ENCODE peak calls at places on chromosome 12, in five cellular contexts. O is IMR-90, Z is H9, L is neuronal stem cell, C is mesenchymal stem cell. P is an unnamed sample.

GRCh38 chr12:42759622-42760273 is 170.2 kb upstream of the PRICKLE1 start:
- DNase-seq in O (peak), Z (no peak), L (no peak), C (no peak), P (no peak)

GRCh38 chr12:67472551-67472950 is 176.0 kb upstream of the DYRK2 start:
- DNase-seq in O (no peak), Z (no peak), L (no peak), C (no peak), P (no peak)

GRCh38 chr12:83823386-83824045 is 1089.1 kb downstream of the SLC6A15 start:
- DNase-seq in O (no peak), Z (peak), L (peak), C (peak), P (peak)

GRCh38 chr12:37672655-37673260 is 643.8 kb upstream of the ALG10B start:
- DNase-seq in O (no peak), Z (no peak), L (no peak), C (no peak), P (peak)

GRCh38 chr12:96425321-96425720 is 25.1 kb upstream of the CDK17 start:
- DNase-seq in O (peak), Z (no peak), L (no peak), C (peak), P (no peak)

GRCh38 chr12:123120452-123121166 is 30.3 kb downstream of the PITPNM2 start:
- DNase-seq in O (no peak), Z (no peak), L (no peak), C (no peak), P (no peak)

GRCh38 chr12:2238111-2238510 is 185.3 kb downstream of the CACNA1C start:
- DNase-seq in O (no peak), Z (no peak), L (no peak), C (no peak), P (no peak)

GRCh38 chr12:4894019-4894418 is 15.7 kb upstream of the KCNA1 start:
- DNase-seq in O (no peak), Z (no peak), L (no peak), C (no peak), P (no peak)

GRCh38 chr12:64268409-64268808 is 46.3 kb upstream of the KICS2 start:
- DNase-seq in O (no peak), Z (no peak), L (no peak), C (no peak), P (no peak)

GRCh38 chr12:54935235-54935951 is 49.2 kb downstream of the TESPA1 start:
- DNase-seq in O (peak), Z (no peak), L (no peak), C (peak), P (peak)

GRCh38 chr12:22531205-22531604 is 13.1 kb downstream of the C2CD5 start:
- DNase-seq in O (no peak), Z (no peak), L (no peak), C (no peak), P (no peak)

GRCh38 chr12:116765271-116765670 is 27.2 kb downstream of the RNFT2 start:
- DNase-seq in O (no peak), Z (no peak), L (no peak), C (peak), P (peak)

GRCh38 chr12:108561852-108562347 is 496 bp upstream of the ISCU start:
- DNase-seq in O (no peak), Z (no peak), L (no peak), C (no peak), P (peak)

GRCh38 chr12:99281277-99281676 is 366.3 kb upstream of the GARIN6 start:
- DNase-seq in O (no peak), Z (no peak), L (no peak), C (no peak), P (no peak)

GRCh38 chr12:113157218-113157859 is 7.8 kb downstream of the CFAP73 start:
- DNase-seq in O (no peak), Z (no peak), L (no peak), C (no peak), P (no peak)

GRCh38 chr12:64178122-64178521 is 44.0 kb downstream of the KICS2 start:
- DNase-seq in O (peak), Z (no peak), L (no peak), C (peak), P (no peak)

GRCh38 chr12:66139328-66139727 is 8.8 kb upstream of the LLPH start:
- DNase-seq in O (no peak), Z (no peak), L (no peak), C (no peak), P (no peak)

GRCh38 chr12:53222170-53223005 is 9.6 kb downstream of the RARG start:
- DNase-seq in O (no peak), Z (no peak), L (no peak), C (no peak), P (no peak)
- H3K18ac ChIP-seq in O (peak), Z (no peak), L (peak), C (peak), P (peak)

GRCh38 chr12:62957233-62957953 is 22.4 kb upstream of the PPM1H start:
- DNase-seq in O (no peak), Z (no peak), L (no peak), C (no peak), P (peak)

GRCh38 chr12:62959745-62960144 is 24.8 kb upstream of the PPM1H start:
- DNase-seq in O (no peak), Z (no peak), L (no peak), C (no peak), P (no peak)

GRCh38 chr12:62950317-62950716 is 15.4 kb upstream of the PPM1H start:
- DNase-seq in O (no peak), Z (no peak), L (no peak), C (no peak), P (no peak)

GRCh38 chr12:62955678-62956077 is 20.7 kb upstream of the PPM1H start:
- DNase-seq in O (no peak), Z (no peak), L (no peak), C (no peak), P (no peak)
- H3K18ac ChIP-seq in O (no peak), Z (no peak), L (no peak), C (no peak), P (no peak)

DNA sequence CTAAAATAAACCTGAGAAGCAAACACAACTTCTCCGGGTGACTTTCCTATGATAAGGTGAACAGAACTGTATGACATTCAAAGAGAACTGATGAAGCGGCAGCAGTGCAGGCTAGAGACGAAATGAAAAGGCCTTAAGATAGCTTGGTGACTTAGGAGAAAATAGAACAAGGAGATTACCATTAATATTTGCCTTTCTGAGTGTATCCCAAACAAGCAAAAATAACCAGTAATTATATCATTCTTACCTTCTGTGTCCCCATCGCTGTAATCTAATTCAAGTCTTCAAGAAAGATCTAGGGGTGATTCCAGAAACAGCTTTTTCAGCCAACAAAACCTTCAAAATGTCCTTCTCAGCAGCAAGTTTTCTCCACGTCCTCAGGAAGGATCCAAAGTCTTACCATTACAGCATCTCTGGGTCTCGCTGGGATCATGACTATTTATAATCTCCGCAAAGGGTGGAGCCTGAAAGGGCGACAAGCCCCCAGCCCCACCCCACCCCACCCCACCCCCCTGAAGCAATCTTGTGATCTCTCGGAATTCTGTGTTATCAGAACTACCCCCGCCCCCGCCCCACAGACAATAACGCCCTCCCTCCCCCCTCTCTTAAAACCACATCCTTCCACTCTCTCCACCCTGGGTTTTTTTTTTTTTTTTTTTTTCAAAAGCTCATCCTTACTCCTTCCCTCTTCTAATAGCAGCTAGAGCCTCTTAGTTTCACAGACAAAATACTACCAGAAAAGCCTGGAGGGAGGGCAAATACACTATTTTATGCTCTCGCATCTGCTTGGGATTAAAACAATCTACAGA is at the start of gene SLC2A3:
- DNase-seq in O (peak), Z (peak), L (peak), C (peak), P (peak)
- H3K18ac ChIP-seq in O (peak), Z (no peak), L (no peak), C (peak), P (peak)

DNA sequence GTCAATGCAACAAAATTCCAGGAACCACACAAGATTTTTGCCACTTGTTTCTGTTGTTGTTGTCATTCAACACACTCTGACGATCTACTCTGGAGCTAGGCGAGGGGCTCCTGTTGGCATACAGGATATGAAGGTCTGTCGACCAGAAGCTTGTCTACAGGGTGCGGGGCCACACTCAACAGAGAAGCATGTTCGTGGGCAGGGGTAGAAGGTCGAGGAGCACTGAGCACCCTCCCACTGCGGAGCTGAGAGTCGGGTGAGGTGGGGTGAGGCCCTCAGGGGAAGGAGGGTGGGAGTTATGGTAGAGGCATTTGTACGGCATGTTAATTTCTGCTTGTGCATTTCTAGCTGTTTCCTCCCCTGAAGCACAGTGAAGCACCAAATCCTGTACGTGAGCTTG is 115.1 kb downstream of the PRMT8 start:
- DNase-seq in O (no peak), Z (no peak), L (no peak), C (no peak), P (no peak)
- H3K18ac ChIP-seq in O (no peak), Z (no peak), L (no peak), C (no peak), P (no peak)

DNA sequence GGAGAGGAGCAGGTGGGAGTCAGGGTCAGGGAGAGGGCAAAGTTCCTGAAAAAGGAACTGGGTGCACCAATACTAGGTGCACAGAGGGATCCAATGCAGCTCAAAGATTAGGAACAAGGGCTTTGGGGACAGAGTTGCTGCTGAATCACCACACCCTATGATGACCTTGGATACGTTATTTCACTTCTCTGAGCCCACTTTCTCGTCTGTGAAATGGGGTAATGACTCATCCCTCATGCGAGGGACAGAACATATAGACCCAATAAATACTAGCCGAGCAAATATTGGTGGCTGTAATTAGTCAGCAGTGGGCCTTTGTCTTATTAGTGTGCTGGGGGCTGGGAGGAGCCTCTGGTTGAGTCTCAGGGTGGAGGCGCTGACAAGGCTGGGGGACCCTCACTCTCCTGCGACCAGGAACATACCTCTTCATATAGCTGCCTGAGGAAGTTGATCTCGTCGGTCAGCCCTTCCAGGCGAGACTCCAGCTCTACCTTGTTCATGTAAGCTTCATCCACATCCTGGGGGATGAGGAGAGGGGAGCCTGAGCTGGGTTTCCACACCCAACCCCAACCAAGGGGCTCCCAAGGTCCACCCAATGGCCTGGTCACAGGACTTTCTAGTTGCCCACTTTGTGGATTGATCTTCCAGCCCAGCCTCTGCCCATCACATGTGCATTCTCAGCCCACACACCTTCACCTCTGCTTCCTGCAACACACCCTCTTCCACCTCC is 4.5 kb downstream of the KRT8 start:
- DNase-seq in O (no peak), Z (no peak), L (no peak), C (no peak), P (no peak)
- H3K18ac ChIP-seq in O (no peak), Z (no peak), L (no peak), C (no peak), P (no peak)

GRCh38 chr12:10613334-10614055 is at the start of gene MAGOHB:
- DNase-seq in O (peak), Z (peak), L (peak), C (peak), P (peak)
- H3K18ac ChIP-seq in O (peak), Z (peak), L (peak), C (peak), P (peak)

GRCh38 chr12:51401486-51401885 is 10.3 kb upstream of the GALNT6 start:
- DNase-seq in O (no peak), Z (peak), L (no peak), C (no peak), P (no peak)

GRCh38 chr12:51403159-51403558 is 12.0 kb upstream of the GALNT6 start:
- DNase-seq in O (peak), Z (peak), L (no peak), C (no peak), P (no peak)

GRCh38 chr12:51401020-51401419 is 9.8 kb upstream of the GALNT6 start:
- DNase-seq in O (no peak), Z (peak), L (no peak), C (no peak), P (no peak)

GRCh38 chr12:51403744-51404143 is 12.5 kb upstream of the GALNT6 start:
- DNase-seq in O (no peak), Z (peak), L (no peak), C (no peak), P (no peak)

DNA sequence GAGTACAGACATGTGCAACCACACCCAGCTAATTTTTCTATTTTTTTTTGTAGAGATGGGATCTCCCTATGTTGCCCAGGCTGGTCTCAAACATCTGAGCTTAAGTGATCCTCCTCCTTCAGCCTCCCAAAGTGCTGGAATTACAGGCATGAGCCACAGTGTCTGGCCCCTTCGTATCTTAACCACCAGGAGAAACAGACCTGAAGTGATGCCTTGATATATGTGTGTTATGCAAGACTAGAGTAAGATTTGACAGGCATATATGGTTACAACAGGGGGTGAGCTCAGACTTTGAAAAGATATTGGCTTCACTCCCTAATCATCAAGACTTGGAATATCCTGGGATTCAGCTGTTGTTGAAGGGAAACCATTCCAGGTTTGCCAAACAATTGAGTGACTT is 10.7 kb upstream of the GALNT6 start:
- DNase-seq in O (no peak), Z (no peak), L (no peak), C (no peak), P (no peak)
- H3K18ac ChIP-seq in O (no peak), Z (no peak), L (no peak), C (no peak), P (no peak)

GRCh38 chr12:94620611-94621010 is 29.7 kb downstream of the TMCC3 start:
- DNase-seq in O (no peak), Z (no peak), L (no peak), C (no peak), P (no peak)

GRCh38 chr12:94623161-94623920 is 27.0 kb downstream of the TMCC3 start:
- DNase-seq in O (no peak), Z (no peak), L (no peak), C (no peak), P (no peak)

GRCh38 chr12:94622475-94622874 is 27.9 kb downstream of the TMCC3 start:
- DNase-seq in O (no peak), Z (no peak), L (no peak), C (no peak), P (no peak)

GRCh38 chr12:94618995-94619695 is 31.2 kb downstream of the TMCC3 start:
- DNase-seq in O (peak), Z (no peak), L (no peak), C (peak), P (no peak)

DNA sequence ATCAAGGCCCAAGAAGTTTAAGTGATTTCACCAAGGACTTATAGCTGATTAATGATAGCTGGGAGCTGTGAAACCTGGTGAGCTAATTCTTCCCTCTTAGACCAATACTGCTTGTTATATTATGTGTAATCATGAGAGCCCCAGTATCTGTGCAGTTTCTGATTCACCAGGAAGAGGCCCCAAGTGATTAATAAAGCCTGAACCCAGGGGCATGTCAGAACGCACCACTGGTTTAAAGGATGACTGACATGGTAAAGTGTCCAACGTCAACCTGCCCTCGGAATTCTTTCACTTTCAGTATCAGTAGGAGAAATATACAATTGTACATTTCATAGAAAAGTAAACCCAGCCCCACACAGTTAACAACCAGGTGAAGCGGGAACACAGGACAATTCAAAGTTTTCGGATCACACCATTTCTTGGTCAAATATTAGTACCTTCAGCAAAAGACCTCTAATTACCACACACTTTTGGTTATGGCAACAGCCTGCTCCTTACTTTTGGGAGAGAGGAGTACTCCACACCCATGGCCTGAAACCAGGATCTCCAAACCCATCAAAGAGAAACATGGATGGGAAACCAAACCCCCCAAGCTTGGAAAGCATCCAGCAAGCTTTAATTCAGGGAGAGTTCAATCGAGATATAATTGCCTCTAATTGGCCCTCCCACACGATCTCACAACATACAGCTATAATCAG is 28.5 kb downstream of the TMCC3 start:
- DNase-seq in O (peak), Z (no peak), L (no peak), C (peak), P (no peak)
- H3K18ac ChIP-seq in O (no peak), Z (no peak), L (no peak), C (no peak), P (no peak)